ENCODE peak calls at places on chromosome 13, in eight cellular contexts. D, I, G, C, U, E, J and B are unnamed samples.

GRCh38 chr13:30654430-30654829 is 36.7 kb downstream of the USPL1 start:
- DNase-seq in D (no peak), I (no peak), G (no peak), C (no peak), U (no peak), E (no peak), J (no peak), B (no peak)

GRCh38 chr13:76890036-76890435 is 3.8 kb upstream of the KCTD12 start:
- DNase-seq in D (no peak), I (no peak), G (no peak), C (no peak), U (no peak), E (no peak), J (no peak), B (no peak)

GRCh38 chr13:69556540-69557196 is 551.0 kb upstream of the ATXN8OS start:
- DNase-seq in D (no peak), I (no peak), G (no peak), C (no peak), U (no peak), E (no peak), J (no peak), B (no peak)

GRCh38 chr13:77619655-77620054 is 77.8 kb upstream of the SLAIN1 start:
- DNase-seq in D (no peak), I (no peak), G (no peak), C (no peak), U (no peak), E (no peak), J (no peak), B (no peak)

GRCh38 chr13:80946008-80946802 is 605.3 kb upstream of the SPRY2 start:
- DNase-seq in D (no peak), I (no peak), G (no peak), C (no peak), U (no peak), E (no peak), J (no peak), B (no peak)

GRCh38 chr13:80036845-80037504 is 304.0 kb downstream of the SPRY2 start:
- DNase-seq in D (no peak), I (no peak), G (no peak), C (no peak), U (no peak), E (no peak), J (no peak), B (no peak)

GRCh38 chr13:67880916-67881315 is 650.8 kb upstream of the PCDH9 start:
- DNase-seq in D (no peak), I (no peak), G (no peak), C (no peak), U (no peak), E (no peak), J (no peak), B (no peak)

GRCh38 chr13:89923052-89923451 is 1424.4 kb upstream of the MIR17HG start:
- DNase-seq in D (no peak), I (no peak), G (no peak), C (no peak), U (no peak), E (peak), J (no peak), B (no peak)

GRCh38 chr13:66501187-66501586 is 728.9 kb downstream of the PCDH9 start:
- DNase-seq in D (no peak), I (no peak), G (no peak), C (no peak), U (no peak), E (no peak), J (no peak), B (no peak)

GRCh38 chr13:41034862-41035261 is 15.7 kb upstream of the ELF1 start:
- DNase-seq in D (no peak), I (no peak), G (no peak), C (no peak), U (no peak), E (no peak), J (no peak), B (no peak)

GRCh38 chr13:21219044-21219381 is 42.6 kb downstream of the MRPL57 start:
- DNase-seq in D (no peak), I (no peak), G (no peak), C (no peak), U (no peak), E (no peak), J (no peak), B (no peak)

GRCh38 chr13:85653681-85654080 is 145.5 kb downstream of the SLITRK6 start:
- DNase-seq in D (no peak), I (no peak), G (no peak), C (no peak), U (no peak), E (no peak), J (no peak), B (no peak)

GRCh38 chr13:24746618-24747247 is 17.2 kb upstream of the RNF17 start:
- DNase-seq in D (no peak), I (no peak), G (peak), C (no peak), U (no peak), E (peak), J (no peak), B (no peak)

GRCh38 chr13:111506131-111506530 is 185.7 kb downstream of the TEX29 start:
- DNase-seq in D (no peak), I (no peak), G (no peak), C (no peak), U (no peak), E (no peak), J (no peak), B (no peak)

GRCh38 chr13:22082030-22082429 is 411.2 kb downstream of the FGF9 start:
- DNase-seq in D (no peak), I (no peak), G (no peak), C (no peak), U (no peak), E (no peak), J (no peak), B (no peak)

GRCh38 chr13:98576215-98576945 is 527 bp downstream of the STK24 start:
- DNase-seq in D (no peak), I (peak), G (peak), C (peak), U (peak), E (peak), J (peak), B (peak)

GRCh38 chr13:49217962-49218492 is 2.1 kb upstream of the MLNR start:
- DNase-seq in D (no peak), I (no peak), G (no peak), C (no peak), U (no peak), E (peak), J (no peak), B (no peak)

GRCh38 chr13:49220035-49220855 is at the start of gene MLNR:
- DNase-seq in D (no peak), I (no peak), G (peak), C (no peak), U (peak), E (peak), J (peak), B (peak)

GRCh38 chr13:49219647-49220034 is 497 bp upstream of the MLNR start:
- DNase-seq in D (no peak), I (no peak), G (no peak), C (no peak), U (no peak), E (no peak), J (no peak), B (no peak)

GRCh38 chr13:49218493-49219051 is 1.6 kb upstream of the MLNR start:
- DNase-seq in D (no peak), I (no peak), G (no peak), C (no peak), U (no peak), E (peak), J (no peak), B (no peak)

DNA sequence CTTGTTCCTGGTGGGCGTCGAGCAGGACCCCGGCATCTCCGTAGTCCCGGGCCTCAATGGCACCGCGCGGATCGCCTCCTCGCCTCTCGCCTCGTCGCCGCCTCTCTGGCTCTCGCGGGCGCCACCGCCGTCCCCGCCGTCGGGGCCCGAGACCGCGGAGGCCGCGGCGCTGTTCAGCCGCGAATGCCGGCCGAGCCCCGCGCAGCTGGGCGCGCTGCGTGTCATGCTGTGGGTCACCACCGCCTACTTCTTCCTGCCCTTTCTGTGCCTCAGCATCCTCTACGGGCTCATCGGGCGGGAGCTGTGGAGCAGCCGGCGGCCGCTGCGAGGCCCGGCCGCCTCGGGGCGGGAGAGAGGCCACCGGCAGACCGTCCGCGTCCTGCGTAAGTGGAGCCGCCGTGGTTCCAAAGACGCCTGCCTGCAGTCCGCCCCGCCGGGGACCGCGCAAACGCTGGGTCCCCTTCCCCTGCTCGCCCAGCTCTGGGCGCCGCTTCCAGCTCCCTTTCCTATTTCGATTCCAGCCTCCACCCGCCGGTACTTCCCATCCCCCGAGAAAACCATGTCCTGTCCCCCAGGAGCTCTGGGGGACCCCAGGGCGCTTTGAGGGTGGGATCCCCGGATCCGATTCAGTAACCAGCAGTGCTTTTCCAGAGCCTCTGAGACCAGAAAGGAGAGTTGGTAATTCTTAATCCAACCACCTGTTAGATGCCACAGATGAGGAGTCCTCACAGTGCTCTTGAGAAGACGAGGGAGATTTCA is 897 bp downstream of the MLNR start:
- DNase-seq in D (no peak), I (no peak), G (no peak), C (no peak), U (no peak), E (peak), J (peak), B (no peak)
- H3K4me3 ChIP-seq in D (no peak), I (peak), G (no peak), C (peak), U (peak), E (peak), J (peak), B (no peak)

DNA sequence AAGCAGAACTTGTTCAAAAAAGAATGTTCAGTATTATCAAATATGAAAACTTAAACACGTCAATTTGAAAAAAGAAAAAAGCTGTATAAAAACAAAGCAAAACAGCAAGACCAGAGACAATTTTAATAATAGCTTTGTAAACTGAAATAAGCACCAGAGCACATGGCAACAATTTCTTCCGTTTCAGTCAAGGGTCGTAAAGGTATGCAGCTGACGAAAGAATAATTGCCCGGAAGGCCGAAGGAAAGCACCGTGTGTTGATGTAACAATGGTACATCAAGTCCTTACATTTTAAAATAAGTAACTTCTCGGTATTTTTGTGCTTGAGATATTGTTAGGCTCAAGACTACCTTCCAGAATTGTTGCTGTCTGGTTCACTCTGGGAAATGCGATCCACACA is 1.7 kb downstream of the PROSER1 start:
- DNase-seq in D (no peak), I (no peak), G (peak), C (no peak), U (no peak), E (peak), J (no peak), B (no peak)
- H3K4me3 ChIP-seq in D (peak), I (peak), G (peak), C (peak), U (peak), E (peak), J (peak), B (peak)

GRCh38 chr13:52459668-52460067 is 4.4 kb downstream of the CKAP2 start:
- DNase-seq in D (no peak), I (no peak), G (no peak), C (no peak), U (no peak), E (no peak), J (no peak), B (no peak)
- H3K4me3 ChIP-seq in D (no peak), I (no peak), G (no peak), C (no peak), U (no peak), E (no peak), J (no peak), B (no peak)

GRCh38 chr13:99969934-99970760 is 1.4 kb downstream of the ZIC5 start:
- DNase-seq in D (no peak), I (no peak), G (no peak), C (no peak), U (no peak), E (peak), J (no peak), B (peak)

GRCh38 chr13:99970761-99971575 is 599 bp downstream of the ZIC5 start:
- DNase-seq in D (no peak), I (no peak), G (no peak), C (no peak), U (no peak), E (peak), J (no peak), B (no peak)

GRCh38 chr13:99973163-99973785 is 1.7 kb upstream of the ZIC5 start:
- DNase-seq in D (no peak), I (no peak), G (no peak), C (no peak), U (no peak), E (no peak), J (no peak), B (no peak)

GRCh38 chr13:99972190-99972731 is 694 bp upstream of the ZIC5 start:
- DNase-seq in D (no peak), I (no peak), G (no peak), C (no peak), U (no peak), E (peak), J (no peak), B (no peak)

DNA sequence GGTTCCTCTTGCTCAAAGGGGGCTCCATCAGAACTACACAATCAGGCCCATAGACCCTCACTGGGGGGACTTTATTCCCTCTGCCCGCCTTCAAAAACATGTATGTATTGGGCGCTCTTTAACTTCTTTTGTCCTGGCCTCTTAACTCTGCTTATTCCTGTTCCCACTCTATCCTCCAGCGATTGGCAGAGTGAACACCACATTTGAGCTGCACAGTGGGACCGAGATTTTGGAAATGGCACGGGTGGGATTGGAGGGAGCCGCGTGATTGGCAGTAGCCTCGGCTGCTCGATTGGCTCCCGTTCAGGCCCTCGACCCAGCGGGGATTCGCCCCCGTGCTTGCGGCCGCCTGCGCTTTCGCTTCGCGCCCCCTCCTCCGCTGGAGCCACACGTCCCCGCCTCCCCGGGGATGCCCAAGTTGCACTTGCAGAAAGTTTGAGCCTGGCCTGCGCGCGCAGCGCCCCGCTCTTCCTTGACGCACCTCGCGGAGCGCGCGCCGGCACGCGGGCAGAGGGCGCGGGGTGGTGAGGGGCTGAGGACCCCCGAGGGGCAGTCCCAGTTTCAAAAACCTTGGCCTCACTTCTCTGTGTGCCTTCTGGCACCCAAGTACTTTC is at the start of gene ZIC5:
- DNase-seq in D (no peak), I (no peak), G (no peak), C (no peak), U (no peak), E (peak), J (no peak), B (no peak)
- H3K4me3 ChIP-seq in D (no peak), I (peak), G (no peak), C (no peak), U (peak), E (peak), J (no peak), B (peak)